ENCODE peak calls at places on chromosome 4, in nine cellular contexts. A is D721Med, J is fibroblast of the aortic adventitia, C is Caki2, W is NCI-H69, D is HS-5, I is iris pigment epithelial cell, O is dermis blood vessel endothelial cell, G is brain microvascular endothelial cell. K is an unnamed sample.

GRCh38 chr4:125765936-125766335 is 451.2 kb downstream of the FAT4 start:
- DNase-seq in D (no peak), J (peak; percentile 44), I (peak; percentile 52), C (no peak), O (no peak), W (no peak), A (no peak), G (no peak), K (no peak)

GRCh38 chr4:84582988-84583870 is at the start of gene CDS1:
- DNase-seq in W (peak; percentile 89), C (peak; percentile 54), I (no peak), D (no peak), O (peak; percentile 15), A (no peak), J (no peak), G (no peak), K (peak; percentile 89)

GRCh38 chr4:1012031-1012739 is 759 bp downstream of the FGFRL1 start:
- DNase-seq in W (peak; percentile 77), J (no peak), A (peak; percentile 48), O (peak; percentile 50), D (no peak), G (no peak), C (peak; percentile 63), I (peak; percentile 34), K (peak; percentile 67)

GRCh38 chr4:186943607-186943908 is 219.9 kb upstream of the FAT1 start:
- DNase-seq in C (no peak), D (no peak), W (no peak), I (no peak), O (no peak), J (no peak), G (no peak), A (no peak), K (no peak)

GRCh38 chr4:92334716-92335350 is 31.1 kb downstream of the GRID2 start:
- DNase-seq in D (no peak), I (peak; percentile 4), W (peak; percentile 13), A (no peak), J (peak; percentile 38), G (no peak), O (no peak), C (no peak), K (no peak)

GRCh38 chr4:183610613-183611012 is 48.4 kb downstream of the RWDD4 start:
- DNase-seq in O (no peak), C (no peak), J (peak; percentile 33), A (no peak), G (no peak), W (no peak), I (peak; percentile 27), D (no peak), K (no peak)

GRCh38 chr4:39495446-39496208 is 31.6 kb downstream of the UGDH start:
- DNase-seq in C (no peak), J (peak; percentile 55), W (no peak), O (no peak), G (no peak), D (no peak), I (peak; percentile 15), A (no peak), K (no peak)

GRCh38 chr4:53490965-53491622 is 100.2 kb downstream of the LNX1 start:
- DNase-seq in J (peak; percentile 98), C (peak; percentile 56), I (peak; percentile 96), W (peak; percentile 51), O (peak; percentile 83), D (peak; percentile 70), G (peak; percentile 84), A (no peak), K (no peak)

GRCh38 chr4:45693746-45694145 is 430.1 kb downstream of the GABRG1 start:
- DNase-seq in I (no peak), W (no peak), C (no peak), O (no peak), D (no peak), G (no peak), A (no peak), J (no peak), K (no peak)

GRCh38 chr4:7641712-7642111 is 207.0 kb upstream of the PSAPL1 start:
- DNase-seq in J (no peak), I (no peak), O (no peak), G (no peak), W (no peak), A (no peak), D (no peak), C (no peak), K (no peak)

GRCh38 chr4:37685211-37685725 is 908 bp downstream of the RELL1 start:
- DNase-seq in D (peak; percentile 30), A (no peak), G (no peak), I (peak; percentile 53), C (no peak), W (peak; percentile 51), J (peak; percentile 67), O (peak; percentile 49), K (no peak)

K was measured in lower lobe of right lung.